ENCODE peak calls at places on chromosomes 16 and 17, in four cellular contexts. X is GM12878, M is H1, B is HepG2. S is an unnamed sample. For H3K9me3, the result is how much of the 10 kb centered on the place peaks cover.

GRCh38 chr17:68961204-68961893 is 6.2 kb upstream of the ABCA8 start:
- DNase-seq in X (no peak), M (no peak), B (no peak), S (no peak)

GRCh38 chr16:72939247-72939646 is 108.7 kb downstream of the ZFHX3 start:
- DNase-seq in B (no peak), M (no peak), X (no peak), S (no peak)

GRCh38 chr16:17270111-17270510 is 200.6 kb downstream of the XYLT1 start:
- DNase-seq in B (no peak), X (no peak), M (no peak), S (no peak)

GRCh38 chr17:28816540-28816939 is 26.1 kb downstream of the FAM222B start:
- DNase-seq in X (no peak), M (no peak), B (no peak), S (no peak)

GRCh38 chr17:57143341-57143740 is 58.3 kb downstream of the AKAP1 start:
- DNase-seq in B (no peak), X (no peak), M (no peak), S (no peak)

GRCh38 chr17:2405247-2405926 is 4.5 kb upstream of the MNT start:
- DNase-seq in B (no peak), M (no peak), X (no peak), S (no peak)

GRCh38 chr16:79834720-79835119 is 234.2 kb upstream of the MAF start:
- DNase-seq in X (no peak), B (no peak), M (no peak), S (no peak)

GRCh38 chr17:50830994-50831393 is 4.4 kb upstream of the WFIKKN2 start:
- DNase-seq in B (no peak), X (no peak), M (no peak), S (no peak)

GRCh38 chr16:78402797-78403196 is 303.3 kb downstream of the WWOX start:
- DNase-seq in B (no peak), M (no peak), X (no peak), S (no peak)

DNA sequence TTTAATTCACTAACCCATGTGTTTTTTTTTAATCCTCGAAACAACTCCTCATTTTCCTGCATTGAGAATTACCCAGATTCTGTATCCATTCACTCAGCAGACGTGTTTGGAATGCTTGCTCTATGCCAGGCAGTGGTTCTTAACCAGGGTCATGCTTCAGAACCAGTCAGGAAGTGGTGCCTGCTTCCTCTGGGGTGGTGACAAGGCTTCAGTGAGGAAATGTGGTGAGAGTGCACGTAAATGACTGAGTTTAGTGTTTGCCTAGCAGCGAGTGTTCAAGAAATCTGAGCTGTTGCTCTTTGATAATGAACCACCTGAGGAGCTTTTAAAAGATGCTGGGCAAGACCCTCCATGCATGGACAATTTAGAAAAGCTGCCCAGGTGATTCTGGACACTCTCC is 9.9 kb downstream of the ZFP90 start:
- DNase-seq in X (no peak), M (no peak), B (no peak), S (no peak)
- H3K9me3 ChIP-seq in X (under half), M (under half), B (under half), S (half or more)

GRCh38 chr16:30567160-30567990 is 4.1 kb downstream of the ZNF688 start:
- DNase-seq in X (no peak), B (no peak), M (no peak), S (no peak)

GRCh38 chr16:30566531-30566930 is 5.0 kb downstream of the ZNF688 start:
- DNase-seq in B (no peak), M (no peak), X (no peak), S (no peak)

GRCh38 chr16:30565984-30566383 is 5.5 kb downstream of the ZNF688 start:
- DNase-seq in X (no peak), B (no peak), M (no peak), S (no peak)

GRCh38 chr16:30569746-30570325 is 1.7 kb downstream of the ZNF688 start:
- DNase-seq in M (no peak), X (no peak), B (no peak), S (no peak)

DNA sequence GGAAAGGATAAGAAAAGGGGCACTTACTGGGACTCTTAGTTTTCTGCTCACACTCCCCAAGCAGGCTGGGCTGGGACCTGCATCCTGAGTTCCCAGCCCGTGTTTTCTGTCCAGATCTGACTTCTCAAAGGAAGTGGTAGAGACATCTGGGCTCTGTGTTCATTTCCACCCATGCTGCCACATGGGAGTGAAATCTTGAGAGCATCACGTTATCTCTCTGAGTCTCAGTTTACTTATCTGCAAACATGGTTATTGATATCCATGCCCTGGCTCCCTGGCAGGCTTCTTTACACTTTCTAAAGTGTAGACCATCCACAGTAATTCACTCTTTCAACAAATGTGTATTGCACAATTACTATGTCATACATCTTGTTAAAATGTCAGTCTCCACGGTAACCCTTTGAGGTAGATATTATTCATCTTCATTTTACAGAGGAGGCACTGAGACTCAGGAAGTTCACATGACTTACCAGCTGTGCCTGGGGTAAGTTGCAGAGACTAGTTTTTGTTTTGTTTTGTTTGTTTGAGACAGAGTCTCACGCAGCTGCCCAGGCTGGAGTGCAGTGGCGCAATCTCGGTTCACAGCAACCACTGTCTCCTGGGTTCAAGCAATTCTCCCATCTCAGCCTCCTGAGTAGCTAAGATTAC is 3.4 kb downstream of the ZNF688 start:
- DNase-seq in B (peak), X (peak), M (no peak), S (no peak)
- TF ChIP-seq SUZ12 in B (no peak), X (no peak), M (no peak), S (no peak)

DNA sequence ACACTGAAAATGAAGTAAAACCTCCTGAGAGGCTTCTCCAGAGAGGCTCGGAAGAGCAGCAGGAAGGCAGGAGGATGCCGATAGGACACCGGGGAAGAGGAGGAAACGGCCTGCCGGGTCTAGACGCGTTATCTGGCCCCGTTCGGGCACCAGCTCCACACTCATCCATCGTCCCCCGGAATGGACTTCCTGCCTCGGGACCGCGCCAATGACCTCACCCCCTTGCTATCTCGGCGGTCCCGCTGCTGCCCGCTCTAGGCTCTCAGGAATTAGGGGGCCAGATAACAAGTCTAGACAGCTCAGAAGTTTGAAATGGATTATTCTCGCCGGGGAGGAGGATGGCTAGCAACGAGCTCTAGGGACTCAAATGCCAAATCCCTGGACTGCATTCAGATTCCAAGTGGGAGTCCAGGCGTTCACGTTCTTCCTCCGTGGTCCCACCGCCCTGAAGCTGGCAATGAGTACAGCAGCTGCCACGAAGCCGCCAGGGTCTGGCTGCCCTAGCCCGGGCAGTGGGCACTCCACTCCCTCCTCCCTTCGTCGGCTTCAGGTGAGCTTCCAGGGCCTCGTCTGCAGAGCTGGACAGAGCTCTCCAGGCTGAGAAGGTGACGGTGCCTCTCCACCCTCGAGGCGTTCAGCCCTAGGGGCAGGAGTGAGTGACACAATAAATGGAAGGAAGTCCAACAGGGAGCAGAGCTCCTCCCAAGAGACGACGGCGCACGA is 351.0 kb downstream of the FOXL1 start:
- DNase-seq in M (no peak), B (no peak), X (no peak), S (no peak)
- TF ChIP-seq ZNF274 in M (no peak), B (no peak), X (no peak), S (no peak)

DNA sequence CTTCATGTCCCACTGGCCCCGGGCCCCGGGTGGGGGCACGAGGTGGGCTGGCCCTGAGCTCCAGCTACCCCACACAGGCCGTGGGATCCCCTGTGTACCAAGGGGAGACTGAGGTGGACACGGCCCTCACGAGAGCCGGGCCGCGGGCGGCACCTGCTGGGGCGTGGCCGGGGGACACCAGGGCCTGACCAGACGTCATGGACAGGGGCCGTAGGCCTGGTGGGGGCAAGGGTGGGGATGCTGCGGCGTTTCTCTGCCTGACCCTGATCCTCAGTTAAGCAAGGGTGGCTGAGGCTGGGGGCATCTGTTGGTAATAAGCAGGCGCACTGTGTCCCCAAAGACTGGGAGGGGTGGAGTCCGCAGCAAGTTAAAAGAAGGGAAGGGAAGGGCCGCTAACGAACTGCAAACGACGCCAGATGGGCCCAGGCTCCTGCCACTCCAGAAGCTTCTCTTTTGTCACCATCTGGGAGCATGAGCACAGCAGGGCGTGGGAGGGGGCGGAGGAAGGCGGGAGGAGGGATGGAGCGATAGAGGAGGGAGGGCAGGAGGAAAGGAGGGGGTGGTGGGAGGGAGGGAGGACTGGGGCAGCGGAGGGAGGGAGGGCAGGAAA is 22.4 kb upstream of the PABPN1L start:
- DNase-seq in B (no peak), M (no peak), X (no peak), S (no peak)
- H3K9me3 ChIP-seq in B (under half), M (under half), X (under half), S (under half)

GRCh38 chr17:74815671-74816370 is 39.7 kb upstream of the NAT9 start:
- DNase-seq in B (no peak), X (no peak), M (peak), S (peak)

GRCh38 chr17:74816883-74817620 is 40.9 kb upstream of the NAT9 start:
- DNase-seq in B (no peak), M (no peak), X (no peak), S (no peak)

GRCh38 chr17:74815067-74815466 is 38.9 kb upstream of the NAT9 start:
- DNase-seq in X (no peak), M (no peak), B (no peak), S (no peak)

GRCh38 chr17:74820037-74820436 is 39.6 kb downstream of the GRIN2C start:
- DNase-seq in M (no peak), B (no peak), X (no peak), S (no peak)

GRCh38 chr17:74818306-74818705 is 41.4 kb downstream of the GRIN2C start:
- DNase-seq in M (no peak), X (no peak), B (no peak), S (no peak)
- TF ChIP-seq SUZ12 in M (no peak), X (no peak), B (no peak), S (no peak)

DNA sequence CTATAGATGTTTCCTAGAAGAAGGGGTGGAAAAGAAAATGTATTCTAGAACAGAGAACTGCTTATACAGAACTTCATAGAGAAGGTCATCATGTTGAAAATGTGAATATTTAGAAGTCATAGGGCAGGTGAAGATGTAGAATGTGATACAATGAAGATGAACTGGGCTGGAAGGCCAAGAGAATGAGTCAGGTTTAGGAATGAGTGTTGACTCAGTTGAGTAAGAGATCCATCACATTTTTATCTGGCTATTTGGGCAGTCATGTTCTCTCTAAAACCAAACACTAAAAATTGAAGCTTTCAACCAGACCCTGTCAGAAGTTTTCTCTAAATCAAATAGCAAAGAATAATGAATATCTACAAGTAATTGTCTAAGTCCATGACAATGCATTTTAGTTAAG is 660.5 kb downstream of the KCNJ2 start:
- DNase-seq in M (no peak), X (no peak), B (no peak), S (no peak)
- TF ChIP-seq ZNF274 in M (no peak), X (no peak), B (no peak), S (no peak)

GRCh38 chr16:5018791-5019190 is 14.9 kb downstream of the NAGPA start:
- DNase-seq in B (no peak), X (no peak), M (no peak), S (no peak)

GRCh38 chr16:5015887-5016286 is 17.8 kb downstream of the NAGPA start:
- DNase-seq in M (no peak), B (no peak), X (no peak), S (no peak)

GRCh38 chr16:5017678-5017969 is 16.1 kb downstream of the NAGPA start:
- DNase-seq in M (no peak), B (no peak), X (no peak), S (no peak)

GRCh38 chr16:5015351-5015750 is 18.4 kb downstream of the NAGPA start:
- DNase-seq in M (no peak), X (no peak), B (no peak), S (no peak)

GRCh38 chr16:5016967-5017677 is 16.6 kb downstream of the NAGPA start:
- DNase-seq in B (no peak), M (no peak), X (no peak), S (no peak)
- H3K9me3 ChIP-seq in B (under half), M (under half), X (under half), S (under half)

GRCh38 chr16:50303041-50303604 is 36.8 kb downstream of the ADCY7 start:
- DNase-seq in M (peak), B (peak), X (no peak), S (no peak)

GRCh38 chr16:50306287-50306686 is 39.9 kb downstream of the ADCY7 start:
- DNase-seq in X (no peak), M (peak), B (no peak), S (no peak)

GRCh38 chr16:50304467-50305440 is 38.4 kb downstream of the ADCY7 start:
- DNase-seq in M (peak), X (no peak), B (no peak), S (no peak)

GRCh38 chr16:50303605-50304466 is 37.5 kb downstream of the ADCY7 start:
- DNase-seq in M (peak), B (peak), X (no peak), S (no peak)

GRCh38 chr16:50305441-50306061 is 39.2 kb downstream of the ADCY7 start:
- DNase-seq in B (no peak), X (no peak), M (no peak), S (no peak)
- TF ChIP-seq SUZ12 in B (no peak), X (no peak), M (no peak), S (no peak)

DNA sequence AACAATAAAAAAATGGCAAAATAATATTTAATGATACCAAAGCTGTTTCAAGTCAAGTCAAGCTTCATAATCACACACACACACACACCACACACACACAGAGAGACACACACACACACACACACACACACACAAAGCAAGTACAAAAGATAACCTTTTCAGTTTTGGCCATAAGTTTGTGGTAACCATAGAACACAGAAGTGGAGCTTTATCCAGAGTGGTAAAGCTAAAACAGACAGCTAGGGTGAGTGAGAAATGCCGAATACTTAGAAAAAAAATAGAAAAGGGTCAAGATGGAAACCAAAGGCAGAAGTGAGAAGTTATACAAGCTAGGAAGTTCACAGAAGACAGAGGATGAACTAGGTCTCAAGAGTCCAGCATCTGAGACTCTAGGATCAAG is 79.0 kb downstream of the HS3ST3A1 start:
- DNase-seq in B (no peak), M (no peak), X (no peak), S (no peak)
- TF ChIP-seq ZNF274 in B (no peak), M (no peak), X (no peak), S (no peak)

S was measured in NT2/D1.